ENCODE peak calls at places on chromosomes 16 and 17, in five cellular contexts. A is AML-193; Z is CD4-positive, alpha-beta T cell; N is suprapubic skin; X is HEK293T. Y is an unnamed sample.

GRCh38 chr17:39218906-39219305 is 6.8 kb downstream of the STAC2 start:
- DNase-seq in N (no peak), Z (no peak), X (no peak), A (no peak), Y (no peak)

GRCh38 chr17:32536736-32537646 is 50.2 kb downstream of the CDK5R1 start:
- DNase-seq in Z (no peak), N (no peak), X (no peak), A (no peak), Y (no peak)

GRCh38 chr16:10871157-10871991 is 5.6 kb upstream of the CIITA start:
- DNase-seq in Z (no peak), N (peak), A (peak), X (no peak), Y (no peak)

GRCh38 chr17:50681260-50682200 is 26.2 kb downstream of the ANKRD40 start:
- DNase-seq in X (peak), A (peak), Z (no peak), N (no peak), Y (no peak)

GRCh38 chr16:20300312-20301097 is 26.8 kb downstream of the GP2 start:
- DNase-seq in Z (peak), A (peak), X (peak), N (no peak), Y (peak)

GRCh38 chr16:89890886-89891657 is 17.7 kb downstream of the TCF25 start:
- DNase-seq in Z (no peak), X (no peak), A (no peak), N (no peak), Y (no peak)

GRCh38 chr16:12519986-12520385 is 283.7 kb downstream of the CPPED1 start:
- DNase-seq in N (no peak), X (no peak), Z (no peak), A (no peak), Y (no peak)

GRCh38 chr16:29811896-29812665 is at the start of gene PRRT2:
- DNase-seq in Z (peak), A (no peak), N (no peak), X (peak), Y (no peak)

GRCh38 chr16:10180771-10181163 is 1.5 kb downstream of the GRIN2A start:
- DNase-seq in N (no peak), Z (no peak), X (peak), A (no peak), Y (peak)

GRCh38 chr16:87241135-87241771 is 75.9 kb downstream of the C16orf95 start:
- DNase-seq in N (no peak), A (no peak), Z (no peak), X (no peak), Y (no peak)

GRCh38 chr17:36768355-36768754 is 167.0 kb downstream of the MRM1 start:
- DNase-seq in N (no peak), X (no peak), Z (no peak), A (no peak), Y (peak)

GRCh38 chr17:55769625-55770000 is 18.8 kb downstream of the PCTP start:
- DNase-seq in Z (no peak), N (no peak), X (no peak), A (no peak), Y (no peak)

GRCh38 chr17:39736319-39737165 is 1.2 kb upstream of the GRB7 start:
- DNase-seq in Z (no peak), A (no peak), N (no peak), X (no peak), Y (no peak)

GRCh38 chr16:84751947-84752346 is 52.1 kb downstream of the USP10 start:
- DNase-seq in N (no peak), Z (no peak), A (peak), X (no peak), Y (peak)

GRCh38 chr17:1762906-1763829 is 1.3 kb downstream of the SERPINF1 start:
- DNase-seq in N (no peak), X (no peak), A (no peak), Z (peak), Y (peak)

GRCh38 chr17:37488607-37489196 is 989 bp upstream of the DUSP14 start:
- DNase-seq in N (peak), Z (peak), X (peak), A (peak), Y (no peak)

GRCh38 chr16:83653785-83654184 is 154.0 kb upstream of the HSBP1 start:
- DNase-seq in Z (no peak), N (no peak), A (no peak), X (no peak), Y (no peak)

GRCh38 chr16:82583415-82583814 is 43.4 kb upstream of the CDH13 start:
- DNase-seq in X (no peak), Z (no peak), A (no peak), N (no peak), Y (no peak)

GRCh38 chr17:51435641-51436091 is 175.3 kb downstream of the UTP18 start:
- DNase-seq in Z (peak), A (peak), N (no peak), X (peak), Y (peak)

GRCh38 chr17:37836593-37836992 is 87.6 kb upstream of the TBC1D3K start:
- DNase-seq in Z (no peak), A (no peak), N (no peak), X (no peak), Y (no peak)

GRCh38 chr16:17544785-17545184 is 74.0 kb upstream of the XYLT1 start:
- DNase-seq in A (no peak), N (no peak), X (peak), Z (no peak), Y (peak)

GRCh38 chr16:56932588-56933265 is 785 bp downstream of the HERPUD1 start:
- DNase-seq in A (peak), N (peak), X (peak), Z (peak), Y (no peak)

GRCh38 chr16:19771796-19772195 is 53.7 kb downstream of the IQCK start:
- DNase-seq in N (no peak), X (no peak), Z (no peak), A (no peak), Y (no peak)